ENCODE peak calls at places on chromosome 14, in eight cellular contexts. One of them, this sample, is unnamed.

GRCh38 chr14:63777024-63777423 is 49.2 kb upstream of the SGPP1 start:
- DNase-seq in Peyer's patch: no peak
- DNase-seq in uterus: no peak
- DNase-seq in breast epithelium: no peak
- DNase-seq in stomach: no peak
- DNase-seq in suprapubic skin: no peak
- DNase-seq in body of pancreas: no peak
- DNase-seq in tibial nerve: no peak
- DNase-seq in this sample: no peak

GRCh38 chr14:51738754-51739153 is 87.0 kb downstream of the FRMD6 start:
- DNase-seq in breast epithelium: no peak
- DNase-seq in uterus: no peak
- DNase-seq in suprapubic skin: no peak
- DNase-seq in tibial nerve: no peak
- DNase-seq in stomach: no peak
- DNase-seq in body of pancreas: no peak
- DNase-seq in Peyer's patch: no peak
- DNase-seq in this sample: no peak

GRCh38 chr14:92785601-92786426 is 8.3 kb upstream of the GOLGA5 start:
- DNase-seq in suprapubic skin: no peak
- DNase-seq in Peyer's patch: no peak
- DNase-seq in uterus: peak; percentile 57
- DNase-seq in stomach: peak; percentile 55
- DNase-seq in body of pancreas: peak; percentile 39
- DNase-seq in breast epithelium: no peak
- DNase-seq in tibial nerve: no peak
- DNase-seq in this sample: no peak

GRCh38 chr14:98512501-98513251 is 759.3 kb downstream of the BCL11B start:
- DNase-seq in stomach: no peak
- DNase-seq in uterus: no peak
- DNase-seq in tibial nerve: no peak
- DNase-seq in body of pancreas: no peak
- DNase-seq in breast epithelium: no peak
- DNase-seq in Peyer's patch: no peak
- DNase-seq in suprapubic skin: no peak
- DNase-seq in this sample: no peak

GRCh38 chr14:93799617-93800016 is 11.3 kb upstream of the PRIMA1 start:
- DNase-seq in uterus: no peak
- DNase-seq in suprapubic skin: no peak
- DNase-seq in stomach: no peak
- DNase-seq in breast epithelium: no peak
- DNase-seq in tibial nerve: no peak
- DNase-seq in Peyer's patch: no peak
- DNase-seq in body of pancreas: no peak
- DNase-seq in this sample: no peak

GRCh38 chr14:51540364-51540763 is 111.3 kb upstream of the FRMD6 start:
- DNase-seq in breast epithelium: no peak
- DNase-seq in body of pancreas: no peak
- DNase-seq in tibial nerve: no peak
- DNase-seq in suprapubic skin: no peak
- DNase-seq in uterus: no peak
- DNase-seq in stomach: no peak
- DNase-seq in Peyer's patch: no peak
- DNase-seq in this sample: no peak

GRCh38 chr14:91891721-91892220 is 24.4 kb upstream of the TC2N start:
- DNase-seq in suprapubic skin: no peak
- DNase-seq in tibial nerve: no peak
- DNase-seq in stomach: no peak
- DNase-seq in Peyer's patch: no peak
- DNase-seq in breast epithelium: peak; percentile 90
- DNase-seq in body of pancreas: no peak
- DNase-seq in uterus: no peak
- DNase-seq in this sample: no peak

GRCh38 chr14:51424569-51425251 is 184.7 kb downstream of the TMX1 start:
- DNase-seq in suprapubic skin: no peak
- DNase-seq in Peyer's patch: no peak
- DNase-seq in stomach: no peak
- DNase-seq in body of pancreas: no peak
- DNase-seq in breast epithelium: no peak
- DNase-seq in uterus: no peak
- DNase-seq in tibial nerve: peak; percentile 51
- DNase-seq in this sample: no peak

GRCh38 chr14:78143489-78144145 is 26.6 kb upstream of the NRXN3 start:
- DNase-seq in suprapubic skin: no peak
- DNase-seq in breast epithelium: no peak
- DNase-seq in Peyer's patch: no peak
- DNase-seq in tibial nerve: no peak
- DNase-seq in body of pancreas: no peak
- DNase-seq in stomach: no peak
- DNase-seq in uterus: no peak
- DNase-seq in this sample: no peak

GRCh38 chr14:81728447-81728846 is 194.8 kb upstream of the SEL1L start:
- DNase-seq in stomach: no peak
- DNase-seq in tibial nerve: no peak
- DNase-seq in body of pancreas: no peak
- DNase-seq in breast epithelium: no peak
- DNase-seq in Peyer's patch: no peak
- DNase-seq in suprapubic skin: no peak
- DNase-seq in uterus: no peak
- DNase-seq in this sample: no peak

GRCh38 chr14:70881549-70882174 is 25.6 kb upstream of the PCNX1 start:
- DNase-seq in breast epithelium: no peak
- DNase-seq in tibial nerve: no peak
- DNase-seq in stomach: no peak
- DNase-seq in suprapubic skin: no peak
- DNase-seq in Peyer's patch: no peak
- DNase-seq in uterus: no peak
- DNase-seq in body of pancreas: no peak
- DNase-seq in this sample: no peak
- TF ChIP-seq POLR2A in breast epithelium: no peak
- TF ChIP-seq POLR2A in tibial nerve: no peak
- TF ChIP-seq POLR2A in stomach: no peak
- TF ChIP-seq POLR2A in suprapubic skin: no peak
- TF ChIP-seq POLR2A in Peyer's patch: no peak
- TF ChIP-seq POLR2A in uterus: no peak
- TF ChIP-seq POLR2A in body of pancreas: no peak
- TF ChIP-seq POLR2A in this sample: no peak

DNA sequence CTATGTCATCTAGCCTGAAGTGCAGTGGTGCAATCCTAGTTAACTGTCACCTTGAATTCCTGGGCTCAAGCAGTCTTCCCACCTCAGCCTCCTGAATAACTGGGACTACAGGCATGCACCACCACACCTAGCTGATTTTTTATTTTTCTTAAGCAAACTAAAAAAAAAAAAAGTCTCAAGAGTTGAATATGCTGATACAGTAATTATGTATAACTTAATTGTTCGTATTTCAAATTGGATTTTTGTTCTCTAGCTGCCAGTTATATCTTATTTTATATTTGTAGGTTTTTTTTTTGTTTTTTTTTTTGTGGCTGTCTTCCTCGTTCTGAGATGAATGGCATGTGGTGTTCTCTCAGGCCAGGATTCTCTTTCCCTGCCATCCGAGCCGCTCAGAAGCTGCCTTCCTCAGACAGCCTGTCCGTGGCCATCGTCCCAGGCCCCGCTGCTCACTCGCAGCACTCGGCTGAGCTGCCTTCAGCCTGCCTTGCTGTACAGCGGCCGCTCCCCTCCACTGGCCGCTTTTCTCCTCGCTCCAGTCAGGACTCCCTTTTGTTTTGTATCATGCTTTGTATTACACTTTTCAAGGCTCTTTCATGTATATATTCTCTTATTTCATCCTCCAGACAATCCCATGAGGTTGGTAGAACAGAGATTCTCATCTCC is 53.3 kb downstream of the WDR20 start:
- DNase-seq in suprapubic skin: no peak
- DNase-seq in body of pancreas: no peak
- DNase-seq in Peyer's patch: no peak
- DNase-seq in stomach: no peak
- DNase-seq in uterus: no peak
- DNase-seq in breast epithelium: no peak
- DNase-seq in tibial nerve: no peak
- DNase-seq in this sample: no peak
- TF ChIP-seq CTCF in suprapubic skin: no peak
- TF ChIP-seq CTCF in body of pancreas: no peak
- TF ChIP-seq CTCF in Peyer's patch: no peak
- TF ChIP-seq CTCF in stomach: no peak
- TF ChIP-seq CTCF in uterus: no peak
- TF ChIP-seq CTCF in breast epithelium: no peak
- TF ChIP-seq CTCF in tibial nerve: no peak
- TF ChIP-seq CTCF in this sample: no peak

GRCh38 chr14:24941719-24942118 is 108.2 kb downstream of the STXBP6 start:
- DNase-seq in uterus: no peak
- DNase-seq in Peyer's patch: no peak
- DNase-seq in breast epithelium: no peak
- DNase-seq in suprapubic skin: no peak
- DNase-seq in body of pancreas: peak; percentile 58
- DNase-seq in stomach: peak; percentile 66
- DNase-seq in tibial nerve: no peak
- DNase-seq in this sample: no peak

GRCh38 chr14:24943024-24943423 is 106.9 kb downstream of the STXBP6 start:
- DNase-seq in tibial nerve: peak; percentile 61
- DNase-seq in suprapubic skin: peak; percentile 84
- DNase-seq in body of pancreas: no peak
- DNase-seq in Peyer's patch: no peak
- DNase-seq in breast epithelium: no peak
- DNase-seq in uterus: peak; percentile 47
- DNase-seq in stomach: no peak
- DNase-seq in this sample: no peak

GRCh38 chr14:24948261-24948847 is 101.6 kb downstream of the STXBP6 start:
- DNase-seq in stomach: no peak
- DNase-seq in Peyer's patch: no peak
- DNase-seq in breast epithelium: no peak
- DNase-seq in body of pancreas: no peak
- DNase-seq in tibial nerve: no peak
- DNase-seq in suprapubic skin: no peak
- DNase-seq in uterus: no peak
- DNase-seq in this sample: no peak

GRCh38 chr14:24940213-24940783 is 109.6 kb downstream of the STXBP6 start:
- DNase-seq in body of pancreas: no peak
- DNase-seq in breast epithelium: no peak
- DNase-seq in suprapubic skin: no peak
- DNase-seq in uterus: no peak
- DNase-seq in Peyer's patch: no peak
- DNase-seq in tibial nerve: no peak
- DNase-seq in stomach: no peak
- DNase-seq in this sample: no peak

DNA sequence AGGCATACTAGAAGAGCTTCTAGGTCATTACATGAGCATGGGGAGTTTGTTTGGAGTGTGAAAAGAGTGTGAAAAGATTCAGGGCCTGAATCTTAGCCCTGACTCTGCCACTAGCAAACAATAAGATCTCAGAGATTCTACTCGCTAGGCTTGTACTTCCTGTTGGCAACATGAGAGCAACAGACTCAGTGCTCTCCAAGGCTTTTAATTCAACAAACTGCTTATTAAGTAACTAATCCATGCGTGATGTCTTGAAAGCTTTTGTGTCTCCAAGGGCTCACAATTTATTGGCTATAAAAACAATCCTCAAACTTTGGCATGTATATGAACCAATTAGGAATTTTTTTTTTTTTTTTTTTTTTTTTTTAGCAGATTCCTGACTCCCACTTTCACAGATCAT is 105.1 kb downstream of the STXBP6 start:
- DNase-seq in suprapubic skin: no peak
- DNase-seq in stomach: no peak
- DNase-seq in Peyer's patch: no peak
- DNase-seq in tibial nerve: no peak
- DNase-seq in uterus: no peak
- DNase-seq in breast epithelium: no peak
- DNase-seq in body of pancreas: no peak
- DNase-seq in this sample: no peak
- H3K9me3 ChIP-seq in suprapubic skin: no peaks in the 10 kb centered on the region
- H3K9me3 ChIP-seq in stomach: no peaks in the 10 kb centered on the region
- H3K9me3 ChIP-seq in Peyer's patch: no peaks in the 10 kb centered on the region
- H3K9me3 ChIP-seq in tibial nerve: no peaks in the 10 kb centered on the region
- H3K9me3 ChIP-seq in uterus: no peaks in the 10 kb centered on the region
- H3K9me3 ChIP-seq in breast epithelium: no peaks in the 10 kb centered on the region
- H3K9me3 ChIP-seq in body of pancreas: no peaks in the 10 kb centered on the region
- H3K9me3 ChIP-seq in this sample: no peaks in the 10 kb centered on the region

DNA sequence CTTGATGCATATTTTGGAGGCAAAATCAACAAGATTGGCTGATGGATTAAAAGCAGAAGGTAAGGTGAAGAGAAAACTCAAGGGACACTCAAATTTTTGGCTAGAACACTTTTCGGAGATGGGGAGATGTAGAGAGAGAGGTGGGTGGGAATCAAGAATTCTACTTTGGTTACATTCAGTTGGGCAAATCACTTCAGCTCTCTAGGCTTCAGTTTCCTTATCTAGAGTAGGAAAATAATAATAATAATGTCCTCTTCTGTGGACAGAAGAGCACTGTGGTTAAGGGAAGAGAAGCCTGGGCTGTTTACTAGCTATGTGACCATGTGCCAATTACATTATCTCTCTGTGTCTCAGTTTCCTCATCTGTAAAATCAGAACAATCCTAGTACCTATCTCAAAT is 23.4 kb upstream of the DHRS2 start:
- DNase-seq in suprapubic skin: no peak
- DNase-seq in stomach: no peak
- DNase-seq in body of pancreas: no peak
- DNase-seq in uterus: no peak
- DNase-seq in tibial nerve: no peak
- DNase-seq in Peyer's patch: no peak
- DNase-seq in breast epithelium: no peak
- DNase-seq in this sample: no peak
- TF ChIP-seq POLR2A in suprapubic skin: no peak
- TF ChIP-seq POLR2A in stomach: no peak
- TF ChIP-seq POLR2A in body of pancreas: no peak
- TF ChIP-seq POLR2A in uterus: no peak
- TF ChIP-seq POLR2A in tibial nerve: no peak
- TF ChIP-seq POLR2A in Peyer's patch: no peak
- TF ChIP-seq POLR2A in breast epithelium: no peak
- TF ChIP-seq POLR2A in this sample: no peak

DNA sequence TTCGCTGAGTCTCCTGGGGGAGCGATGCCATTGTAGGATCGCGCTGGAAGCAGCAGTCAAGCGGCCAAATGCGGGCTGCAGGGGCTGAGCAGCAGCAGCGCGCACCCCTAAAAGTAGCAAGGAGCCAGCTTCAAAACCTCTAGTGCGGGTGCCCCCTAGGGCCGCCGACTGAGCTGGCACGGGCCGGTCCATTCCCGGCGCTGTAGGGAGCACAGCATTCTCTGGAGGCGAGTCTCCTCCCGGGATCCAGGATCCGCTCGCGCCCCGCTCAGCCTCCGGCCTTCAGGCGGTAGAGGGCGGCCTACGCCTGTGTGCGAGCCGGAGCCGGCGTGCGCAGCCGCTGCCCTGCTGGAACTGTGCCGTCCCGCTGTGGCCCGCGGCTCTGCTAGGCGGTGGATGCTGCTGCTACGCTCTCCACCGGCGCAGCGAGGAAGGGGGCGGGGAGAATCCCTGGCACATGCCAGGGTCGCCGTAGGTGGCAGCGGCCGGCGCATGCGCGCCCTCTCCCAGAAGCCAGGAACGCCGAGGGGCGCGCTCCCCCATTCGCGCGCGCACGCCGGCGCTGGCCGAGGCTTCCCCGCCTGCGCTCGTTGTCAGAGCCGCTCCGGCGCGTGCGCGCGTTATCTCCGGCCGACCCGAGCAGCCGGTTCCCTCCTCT is at the start of gene FUT8:
- DNase-seq in stomach: peak; percentile 98
- DNase-seq in tibial nerve: peak; percentile 85
- DNase-seq in breast epithelium: peak; percentile 95
- DNase-seq in suprapubic skin: peak; percentile 95
- DNase-seq in uterus: peak; percentile 92
- DNase-seq in Peyer's patch: peak; percentile 97
- DNase-seq in body of pancreas: peak; percentile 98
- DNase-seq in this sample: peak; percentile 99
- TF ChIP-seq CTCF in stomach: peak; percentile 48
- TF ChIP-seq CTCF in tibial nerve: peak; percentile 56
- TF ChIP-seq CTCF in breast epithelium: peak; percentile 38
- TF ChIP-seq CTCF in suprapubic skin: no peak
- TF ChIP-seq CTCF in uterus: peak; percentile 66
- TF ChIP-seq CTCF in Peyer's patch: peak; percentile 64
- TF ChIP-seq CTCF in body of pancreas: peak; percentile 52
- TF ChIP-seq CTCF in this sample: peak; percentile 29

This sample was measured in spleen.